ENCODE peak calls at places on chromosomes 16 and 17, in nine cellular contexts. Z, V, J, L, Y, R, I, K and H are unnamed samples.

GRCh38 chr17:83148317-83149044 is 69.1 kb downstream of the METRNL start:
- DNase-seq in Y (no peak), K (no peak), L (no peak), J (no peak), R (peak), Z (no peak), V (no peak), I (no peak), H (no peak)

GRCh38 chr16:23950898-23951297 is 115.1 kb downstream of the PRKCB start:
- DNase-seq in V (no peak), Z (no peak), K (no peak), I (no peak), Y (no peak), R (no peak), J (no peak), L (no peak), H (no peak)

GRCh38 chr16:50644245-50644644 is 36.9 kb downstream of the SNX20 start:
- DNase-seq in J (no peak), K (no peak), R (no peak), I (no peak), V (no peak), Y (no peak), L (no peak), Z (no peak), H (no peak)

GRCh38 chr17:1562178-1562643 is 381 bp downstream of the PITPNA start:
- DNase-seq in K (no peak), I (peak), J (peak), Z (peak), V (no peak), L (no peak), Y (no peak), R (peak), H (no peak)

GRCh38 chr16:813204-813915 is 12.8 kb upstream of the GNG13 start:
- DNase-seq in Z (no peak), I (peak), K (no peak), R (no peak), L (peak), V (peak), Y (no peak), J (peak), H (peak)

GRCh38 chr16:46947900-46948547 is 25.4 kb downstream of the DNAJA2 start:
- DNase-seq in J (peak), Z (no peak), Y (no peak), L (peak), R (no peak), I (no peak), V (peak), K (no peak), H (no peak)

GRCh38 chr17:71975331-71975801 is 145.5 kb upstream of the SOX9 start:
- DNase-seq in K (peak), Y (peak), L (peak), V (no peak), R (peak), J (peak), Z (no peak), I (peak), H (peak)

GRCh38 chr17:39757931-39758873 is 20.5 kb downstream of the GRB7 start:
- DNase-seq in J (no peak), V (peak), R (no peak), I (no peak), Y (no peak), K (no peak), L (no peak), Z (no peak), H (no peak)

GRCh38 chr17:65627892-65628622 is 66.6 kb upstream of the AXIN2 start:
- DNase-seq in V (no peak), R (peak), J (peak), Y (peak), L (peak), K (no peak), I (peak), Z (no peak), H (peak)

GRCh38 chr16:31215287-31216115 is 1.4 kb downstream of the PYDC1 start:
- DNase-seq in J (peak), Y (peak), K (no peak), R (peak), I (peak), L (peak), V (peak), Z (peak), H (peak)

GRCh38 chr17:58006563-58006923 is 503 bp downstream of the SRSF1 start:
- DNase-seq in R (peak), Z (peak), Y (peak), L (peak), I (peak), J (peak), V (peak), K (peak), H (peak)

GRCh38 chr16:11665071-11665491 is 3.2 kb upstream of the SNN start:
- DNase-seq in K (no peak), L (no peak), V (no peak), Y (no peak), I (no peak), J (no peak), R (no peak), Z (no peak), H (no peak)

GRCh38 chr16:12976936-12977335 is 75.5 kb downstream of the SHISA9 start:
- DNase-seq in Z (no peak), K (no peak), Y (no peak), L (no peak), V (no peak), R (no peak), I (no peak), J (no peak), H (no peak)

GRCh38 chr16:51222016-51222415 is 70.9 kb upstream of the SALL1 start:
- DNase-seq in J (no peak), K (no peak), V (no peak), Z (no peak), R (no peak), Y (no peak), I (no peak), L (no peak), H (no peak)

GRCh38 chr17:40086150-40087044 is 14.0 kb downstream of the NR1D1 start:
- DNase-seq in I (peak), L (no peak), K (no peak), V (peak), J (peak), R (peak), Y (no peak), Z (peak), H (no peak)

GRCh38 chr16:78742501-78743283 is 643.2 kb downstream of the WWOX start:
- DNase-seq in R (no peak), Z (peak), Y (peak), V (peak), K (peak), I (no peak), L (peak), J (no peak), H (peak)

GRCh38 chr17:3812284-3812683 is 11.3 kb upstream of the ITGAE start:
- DNase-seq in K (no peak), R (no peak), Y (no peak), Z (no peak), V (no peak), L (no peak), J (no peak), I (no peak), H (no peak)

GRCh38 chr17:17401271-17401781 is 75.5 kb upstream of the MED9 start:
- DNase-seq in R (no peak), V (no peak), Y (no peak), Z (no peak), K (no peak), J (peak), I (no peak), L (no peak), H (no peak)

GRCh38 chr16:11038777-11039176 is 94.4 kb downstream of the CLEC16A start:
- DNase-seq in K (no peak), Y (peak), I (no peak), L (no peak), Z (no peak), J (no peak), R (no peak), V (no peak), H (no peak)

GRCh38 chr17:8185580-8186445 is 4.2 kb downstream of the BORCS6 start:
- DNase-seq in L (peak), I (peak), Z (peak), K (peak), Y (peak), R (peak), J (peak), V (peak), H (peak)

GRCh38 chr17:8187517-8188407 is 2.2 kb downstream of the BORCS6 start:
- DNase-seq in K (peak), I (peak), L (peak), R (peak), V (peak), J (peak), Y (peak), Z (peak), H (peak)

GRCh38 chr17:8186446-8186786 is 3.6 kb downstream of the BORCS6 start:
- DNase-seq in R (no peak), V (no peak), L (no peak), I (no peak), Z (no peak), K (no peak), Y (no peak), J (no peak), H (no peak)

GRCh38 chr17:8188408-8188839 is 1.6 kb downstream of the BORCS6 start:
- DNase-seq in Z (no peak), I (no peak), V (no peak), J (no peak), L (no peak), R (peak), K (no peak), Y (no peak), H (peak)

DNA sequence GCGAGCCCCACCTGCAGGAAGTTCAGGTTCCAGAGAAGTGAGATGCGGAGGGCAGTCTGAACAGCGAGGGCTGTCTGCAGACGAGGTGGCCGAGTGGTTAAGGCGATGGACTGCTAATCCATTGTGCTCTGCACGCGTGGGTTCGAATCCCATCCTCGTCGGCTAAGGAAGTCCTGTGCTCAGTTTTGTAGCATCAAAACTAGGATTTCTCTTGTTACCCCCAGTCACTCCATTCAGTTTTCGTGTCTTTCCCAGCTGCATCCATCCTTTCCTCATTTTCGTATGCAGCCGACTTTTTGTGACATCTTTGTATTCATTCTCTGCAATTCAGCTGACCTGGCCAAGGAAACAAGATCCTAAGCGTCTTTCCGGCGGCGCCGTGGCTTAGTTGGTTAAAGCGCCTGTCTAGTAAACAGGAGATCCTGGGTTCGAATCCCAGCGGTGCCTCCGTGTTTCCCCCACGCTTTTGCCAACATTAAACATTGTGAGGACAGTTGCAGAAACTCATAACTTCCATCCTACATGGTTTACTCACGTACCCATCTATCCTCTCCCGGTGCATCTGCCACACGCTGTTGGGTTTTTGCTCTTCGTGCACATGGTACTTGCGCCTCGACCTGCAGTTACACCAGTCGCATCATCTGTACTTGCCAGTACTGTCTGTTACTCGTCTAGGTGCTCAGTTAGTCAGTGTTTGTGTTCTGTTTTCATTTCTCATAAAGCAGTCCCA is 3.0 kb downstream of the BORCS6 start:
- DNase-seq in J (peak), R (peak), L (peak), V (peak), Y (peak), K (peak), I (peak), Z (peak), H (peak)
- TF ChIP-seq CTCF in J (peak), R (peak), L (peak), V (peak), Y (no peak), K (no peak), I (no peak), Z (peak), H (no peak)

DNA sequence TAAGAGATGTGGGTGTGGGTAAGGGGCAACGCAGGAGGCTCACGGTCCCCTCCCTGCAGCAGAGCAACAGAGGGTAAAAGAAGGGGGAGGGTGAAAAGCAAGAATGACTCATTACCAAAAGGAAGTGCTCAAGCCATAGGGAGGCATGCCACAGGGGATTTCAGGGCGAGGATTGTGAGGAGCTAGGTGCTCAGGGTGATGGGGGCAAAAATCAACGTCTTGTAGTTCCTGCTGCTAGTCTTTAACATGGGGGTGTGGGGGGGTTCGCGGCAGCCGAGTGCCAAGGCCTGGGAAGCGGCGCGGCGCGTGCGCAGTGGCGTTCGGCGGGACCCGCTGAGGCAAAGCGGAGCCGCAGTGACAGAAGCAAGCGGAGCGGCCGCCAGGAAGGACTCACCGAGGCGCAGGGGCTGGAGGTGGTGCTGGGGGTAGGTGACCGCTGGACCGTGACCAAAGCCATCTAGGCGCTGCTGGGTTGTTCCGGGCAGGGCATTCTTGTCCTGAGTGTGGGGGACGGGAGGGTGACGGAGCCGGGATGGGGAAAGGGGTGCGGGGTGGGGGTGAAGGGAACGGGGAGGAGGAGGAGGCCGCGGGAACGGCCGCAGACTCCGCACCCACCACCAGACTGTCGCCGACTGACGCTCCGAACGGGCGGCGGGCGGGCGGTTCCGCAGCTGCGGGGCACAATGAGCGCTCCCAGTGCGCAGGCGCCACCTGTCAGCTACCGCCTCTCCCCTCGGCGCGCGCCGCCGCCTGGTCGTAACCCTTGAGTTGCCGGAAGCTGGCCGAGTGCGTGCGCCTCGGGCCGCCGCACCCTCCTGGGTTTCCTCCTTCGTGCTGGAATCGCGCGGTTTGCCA is at the start of gene SSH2:
- DNase-seq in R (peak), Z (peak), Y (peak), V (peak), J (peak), I (peak), L (peak), K (peak), H (peak)
- TF ChIP-seq CTCF in R (peak), Z (no peak), Y (no peak), V (no peak), J (no peak), I (no peak), L (no peak), K (peak), H (no peak)

GRCh38 chr16:6684076-6684673 is 648.5 kb upstream of the RBFOX1 start:
- DNase-seq in K (no peak), V (no peak), Y (no peak), L (peak), J (no peak), R (peak), I (no peak), Z (no peak), H (no peak)
- TF ChIP-seq CTCF in K (peak), V (peak), Y (no peak), L (peak), J (no peak), R (peak), I (no peak), Z (peak), H (no peak)

GRCh38 chr17:15269690-15270089 is 4.6 kb upstream of the PMP22 start:
- DNase-seq in Z (no peak), V (no peak), J (peak), K (no peak), L (no peak), R (no peak), I (no peak), Y (no peak), H (no peak)

GRCh38 chr17:15269087-15269486 is 4.0 kb upstream of the PMP22 start:
- DNase-seq in L (no peak), I (no peak), R (no peak), V (no peak), Y (no peak), K (no peak), Z (no peak), J (no peak), H (no peak)

GRCh38 chr17:15268465-15268864 is 3.3 kb upstream of the PMP22 start:
- DNase-seq in K (no peak), R (no peak), Y (no peak), V (no peak), J (no peak), Z (no peak), I (no peak), L (no peak), H (no peak)

GRCh38 chr17:15266325-15266950 is 1.3 kb upstream of the PMP22 start:
- DNase-seq in K (no peak), Y (no peak), J (no peak), Z (no peak), R (no peak), V (no peak), I (no peak), L (no peak), H (no peak)

GRCh38 chr17:15268003-15268402 is 2.9 kb upstream of the PMP22 start:
- DNase-seq in I (no peak), Y (no peak), Z (no peak), L (no peak), K (no peak), V (no peak), R (no peak), J (no peak), H (no peak)
- TF ChIP-seq CTCF in I (no peak), Y (no peak), Z (no peak), L (no peak), K (no peak), V (no peak), R (no peak), J (no peak), H (no peak)

DNA sequence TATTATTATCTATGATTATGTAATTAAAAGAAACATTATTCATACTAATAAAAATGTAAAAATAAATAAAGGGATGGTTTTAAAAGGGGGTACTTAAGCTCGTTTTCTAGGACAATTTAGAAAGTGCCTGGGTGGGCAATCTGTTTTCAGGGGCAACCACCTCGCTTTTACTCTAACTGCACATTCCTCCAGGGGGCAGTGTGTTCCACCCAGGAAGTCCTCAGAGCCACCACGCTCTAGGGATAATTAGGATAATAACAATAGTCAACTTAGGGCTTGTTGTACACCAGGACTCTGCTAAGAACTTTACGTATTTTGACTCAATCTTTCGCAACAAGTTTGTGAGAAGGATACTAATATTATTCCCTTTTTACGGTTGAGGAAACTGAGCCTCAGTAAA is 396.7 kb upstream of the MAF start:
- DNase-seq in K (no peak), R (no peak), L (no peak), V (no peak), Y (no peak), I (no peak), J (peak), Z (no peak), H (no peak)
- TF ChIP-seq CTCF in K (no peak), R (no peak), L (peak), V (peak), Y (no peak), I (no peak), J (peak), Z (peak), H (no peak)